ENCODE peak calls at places on chromosomes 16 and 17, in nine cellular contexts. One of them, this sample, is unnamed.

GRCh38 chr17:14396542-14396941 is 95.7 kb downstream of the HS3ST3B1 start:
- DNase-seq in pancreas: no peak
- DNase-seq in NB4: no peak
- DNase-seq in left lung: no peak
- DNase-seq in fibroblast of lung: peak; percentile 1
- DNase-seq in left ventricle myocardium inferior: no peak
- DNase-seq in mammary epithelial cell: no peak
- DNase-seq in AG10803: peak; percentile 37
- DNase-seq in uterus: no peak
- DNase-seq in this sample: no peak

GRCh38 chr16:67181346-67181745 is 2.4 kb downstream of the MATCAP1 start:
- DNase-seq in pancreas: no peak
- DNase-seq in NB4: no peak
- DNase-seq in mammary epithelial cell: peak; percentile 39
- DNase-seq in fibroblast of lung: peak; percentile 84
- DNase-seq in uterus: peak; percentile 75
- DNase-seq in left lung: peak; percentile 15
- DNase-seq in AG10803: peak; percentile 86
- DNase-seq in left ventricle myocardium inferior: no peak
- DNase-seq in this sample: no peak

GRCh38 chr17:72152392-72152727 is 31.5 kb downstream of the SOX9 start:
- DNase-seq in mammary epithelial cell: no peak
- DNase-seq in uterus: no peak
- DNase-seq in left ventricle myocardium inferior: no peak
- DNase-seq in fibroblast of lung: peak; percentile 56
- DNase-seq in left lung: no peak
- DNase-seq in pancreas: no peak
- DNase-seq in AG10803: peak; percentile 27
- DNase-seq in NB4: no peak
- DNase-seq in this sample: no peak

GRCh38 chr16:52404546-52404945 is 142.4 kb downstream of the TOX3 start:
- DNase-seq in pancreas: no peak
- DNase-seq in left ventricle myocardium inferior: no peak
- DNase-seq in uterus: no peak
- DNase-seq in AG10803: no peak
- DNase-seq in mammary epithelial cell: no peak
- DNase-seq in NB4: no peak
- DNase-seq in fibroblast of lung: no peak
- DNase-seq in left lung: no peak
- DNase-seq in this sample: no peak

GRCh38 chr16:81523387-81524115 is 78.9 kb downstream of the CMIP start:
- DNase-seq in pancreas: peak; percentile 61
- DNase-seq in AG10803: peak; percentile 81
- DNase-seq in mammary epithelial cell: peak; percentile 95
- DNase-seq in fibroblast of lung: peak; percentile 90
- DNase-seq in NB4: no peak
- DNase-seq in left lung: no peak
- DNase-seq in uterus: peak; percentile 49
- DNase-seq in left ventricle myocardium inferior: no peak
- DNase-seq in this sample: no peak

GRCh38 chr17:82419471-82419995 is 1.1 kb upstream of the OGFOD3 start:
- DNase-seq in left lung: no peak
- DNase-seq in pancreas: no peak
- DNase-seq in NB4: no peak
- DNase-seq in AG10803: no peak
- DNase-seq in uterus: no peak
- DNase-seq in left ventricle myocardium inferior: no peak
- DNase-seq in mammary epithelial cell: no peak
- DNase-seq in fibroblast of lung: no peak
- DNase-seq in this sample: no peak

GRCh38 chr17:67750067-67750466 is 32.3 kb downstream of the NOL11 start:
- DNase-seq in mammary epithelial cell: no peak
- DNase-seq in left lung: no peak
- DNase-seq in uterus: no peak
- DNase-seq in left ventricle myocardium inferior: no peak
- DNase-seq in fibroblast of lung: no peak
- DNase-seq in NB4: no peak
- DNase-seq in AG10803: no peak
- DNase-seq in pancreas: no peak
- DNase-seq in this sample: no peak

GRCh38 chr17:10046259-10046658 is 141.2 kb upstream of the RCVRN start:
- DNase-seq in NB4: no peak
- DNase-seq in fibroblast of lung: no peak
- DNase-seq in left ventricle myocardium inferior: no peak
- DNase-seq in mammary epithelial cell: no peak
- DNase-seq in AG10803: no peak
- DNase-seq in left lung: no peak
- DNase-seq in uterus: no peak
- DNase-seq in pancreas: no peak
- DNase-seq in this sample: no peak

DNA sequence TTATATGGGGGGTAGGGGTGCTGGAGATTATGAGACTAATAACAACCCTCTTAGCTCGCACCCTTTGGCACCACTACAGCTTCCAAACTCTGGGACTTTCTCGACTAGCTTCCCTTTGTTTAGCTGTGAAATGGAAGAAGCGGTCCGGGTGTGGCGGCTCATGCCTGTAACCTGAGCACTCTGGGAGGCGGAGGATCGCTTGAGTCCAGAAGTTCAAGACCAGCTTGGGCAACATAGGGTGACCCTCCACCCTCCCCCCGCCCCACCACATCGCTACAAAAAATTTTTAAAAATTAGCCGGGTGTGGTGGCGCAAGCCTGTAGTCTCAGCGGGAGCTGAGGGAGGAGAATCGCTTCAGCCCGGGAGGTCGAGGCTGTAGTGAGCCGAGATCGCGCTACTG is 807 bp upstream of the CDH3 start:
- DNase-seq in NB4: no peak
- DNase-seq in pancreas: no peak
- DNase-seq in left lung: no peak
- DNase-seq in left ventricle myocardium inferior: no peak
- DNase-seq in uterus: peak; percentile 34
- DNase-seq in fibroblast of lung: no peak
- DNase-seq in AG10803: no peak
- DNase-seq in mammary epithelial cell: peak; percentile 43
- DNase-seq in this sample: no peak
- H3K4me3 ChIP-seq in NB4: no peak overlapping the region
- H3K4me3 ChIP-seq in pancreas: no peak overlapping the region
- H3K4me3 ChIP-seq in left lung: no peak overlapping the region
- H3K4me3 ChIP-seq in left ventricle myocardium inferior: peak overlapping the region; percentile 19
- H3K4me3 ChIP-seq in uterus: peak overlapping the region; percentile 18
- H3K4me3 ChIP-seq in fibroblast of lung: no peak overlapping the region
- H3K4me3 ChIP-seq in AG10803: no peak overlapping the region
- H3K4me3 ChIP-seq in mammary epithelial cell: peak overlapping the region; percentile 89
- H3K4me3 ChIP-seq in this sample: no peak overlapping the region

DNA sequence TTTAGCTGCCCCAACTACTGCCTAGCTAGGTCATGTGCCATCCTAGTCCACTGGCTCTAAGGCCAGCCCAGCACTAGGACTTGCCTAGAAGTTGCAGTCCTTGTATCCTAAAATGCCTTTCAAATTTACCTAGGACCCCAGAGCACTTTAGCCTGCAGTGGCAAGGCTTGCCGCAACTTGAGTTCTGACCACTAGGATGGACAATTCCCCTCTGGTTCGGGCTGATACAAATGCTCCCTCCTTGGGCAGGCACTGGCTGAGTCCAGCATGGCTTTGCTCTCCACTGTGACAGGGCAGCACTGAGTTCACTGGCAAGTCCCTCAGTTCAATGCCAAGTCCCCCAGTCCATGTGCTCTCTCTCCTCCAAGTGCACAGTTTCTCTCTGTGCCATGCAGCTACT is 9.9 kb upstream of the TMEM219 start:
- DNase-seq in NB4: no peak
- DNase-seq in fibroblast of lung: no peak
- DNase-seq in left ventricle myocardium inferior: no peak
- DNase-seq in mammary epithelial cell: no peak
- DNase-seq in pancreas: no peak
- DNase-seq in uterus: no peak
- DNase-seq in left lung: no peak
- DNase-seq in AG10803: no peak
- DNase-seq in this sample: no peak
- TF ChIP-seq CTCF in NB4: no peak
- TF ChIP-seq CTCF in fibroblast of lung: no peak
- TF ChIP-seq CTCF in left ventricle myocardium inferior: no peak
- TF ChIP-seq CTCF in mammary epithelial cell: no peak
- TF ChIP-seq CTCF in pancreas: no peak
- TF ChIP-seq CTCF in uterus: no peak
- TF ChIP-seq CTCF in left lung: no peak
- TF ChIP-seq CTCF in AG10803: no peak
- TF ChIP-seq CTCF in this sample: no peak

DNA sequence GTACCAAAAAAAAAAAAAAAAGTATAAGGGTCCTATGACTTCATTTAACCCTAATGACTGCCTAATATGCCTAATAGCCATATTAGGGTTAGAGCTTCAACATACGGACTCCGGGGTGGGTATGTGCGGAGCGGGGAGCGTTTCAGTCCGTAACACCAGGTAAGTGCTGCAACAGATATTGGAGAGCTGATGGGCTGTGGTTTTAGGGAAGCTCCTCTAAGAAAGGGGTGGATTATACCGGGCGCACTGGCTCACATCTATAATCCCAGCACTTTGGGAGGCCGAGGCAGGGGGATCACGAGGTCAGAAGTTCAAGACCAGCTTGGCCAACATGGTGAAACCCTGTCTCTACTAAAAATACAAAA is 1.9 kb upstream of the ZC3H7A start:
- DNase-seq in left ventricle myocardium inferior: no peak
- DNase-seq in pancreas: no peak
- DNase-seq in NB4: no peak
- DNase-seq in AG10803: no peak
- DNase-seq in left lung: no peak
- DNase-seq in mammary epithelial cell: no peak
- DNase-seq in uterus: no peak
- DNase-seq in fibroblast of lung: no peak
- DNase-seq in this sample: no peak
- H3K4me3 ChIP-seq in left ventricle myocardium inferior: peak overlapping the region; percentile 99
- H3K4me3 ChIP-seq in pancreas: no peak overlapping the region
- H3K4me3 ChIP-seq in NB4: peak overlapping the region; percentile 82
- H3K4me3 ChIP-seq in AG10803: no peak overlapping the region
- H3K4me3 ChIP-seq in left lung: peak overlapping the region; percentile 70
- H3K4me3 ChIP-seq in mammary epithelial cell: no peak overlapping the region
- H3K4me3 ChIP-seq in uterus: no peak overlapping the region
- H3K4me3 ChIP-seq in fibroblast of lung: no peak overlapping the region
- H3K4me3 ChIP-seq in this sample: peak overlapping the region; percentile 66

GRCh38 chr17:73317554-73318426 is 6.0 kb upstream of the CDC42EP4 start:
- DNase-seq in uterus: no peak
- DNase-seq in mammary epithelial cell: no peak
- DNase-seq in AG10803: no peak
- DNase-seq in left lung: no peak
- DNase-seq in NB4: no peak
- DNase-seq in pancreas: no peak
- DNase-seq in fibroblast of lung: no peak
- DNase-seq in left ventricle myocardium inferior: no peak
- DNase-seq in this sample: no peak
- TF ChIP-seq CTCF in uterus: no peak
- TF ChIP-seq CTCF in mammary epithelial cell: no peak
- TF ChIP-seq CTCF in AG10803: no peak
- TF ChIP-seq CTCF in left lung: no peak
- TF ChIP-seq CTCF in NB4: no peak
- TF ChIP-seq CTCF in pancreas: no peak
- TF ChIP-seq CTCF in fibroblast of lung: no peak
- TF ChIP-seq CTCF in left ventricle myocardium inferior: no peak
- TF ChIP-seq CTCF in this sample: no peak

DNA sequence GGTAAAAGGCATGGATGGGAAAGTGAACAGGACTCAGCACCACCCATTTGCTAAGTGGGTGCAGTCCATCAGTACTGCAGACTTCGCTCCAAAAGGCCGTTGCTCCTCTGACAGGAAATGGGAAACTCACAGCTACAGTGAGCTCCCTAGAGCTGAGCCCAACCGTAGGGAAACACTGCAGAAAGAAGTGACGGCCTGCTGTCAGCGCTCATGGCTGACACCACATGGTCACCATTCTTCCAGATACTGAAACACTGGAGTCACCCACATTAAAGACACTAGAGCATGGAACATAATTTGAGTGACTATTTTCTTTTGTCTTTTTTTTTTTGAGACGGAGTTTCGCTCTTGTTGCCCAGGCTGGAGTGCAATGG is 31.9 kb downstream of the UBE2O start:
- DNase-seq in uterus: no peak
- DNase-seq in fibroblast of lung: peak; percentile 22
- DNase-seq in left lung: no peak
- DNase-seq in mammary epithelial cell: no peak
- DNase-seq in AG10803: peak; percentile 45
- DNase-seq in NB4: no peak
- DNase-seq in pancreas: no peak
- DNase-seq in left ventricle myocardium inferior: no peak
- DNase-seq in this sample: no peak
- H3K4me3 ChIP-seq in uterus: no peak overlapping the region
- H3K4me3 ChIP-seq in fibroblast of lung: no peak overlapping the region
- H3K4me3 ChIP-seq in left lung: no peak overlapping the region
- H3K4me3 ChIP-seq in mammary epithelial cell: no peak overlapping the region
- H3K4me3 ChIP-seq in AG10803: no peak overlapping the region
- H3K4me3 ChIP-seq in NB4: no peak overlapping the region
- H3K4me3 ChIP-seq in pancreas: no peak overlapping the region
- H3K4me3 ChIP-seq in left ventricle myocardium inferior: no peak overlapping the region
- H3K4me3 ChIP-seq in this sample: no peak overlapping the region

GRCh38 chr17:6713130-6713917 is at the start of gene SLC13A5:
- DNase-seq in left lung: no peak
- DNase-seq in pancreas: no peak
- DNase-seq in left ventricle myocardium inferior: no peak
- DNase-seq in AG10803: no peak
- DNase-seq in NB4: peak; percentile 47
- DNase-seq in fibroblast of lung: peak; percentile 20
- DNase-seq in mammary epithelial cell: peak; percentile 11
- DNase-seq in uterus: no peak
- DNase-seq in this sample: no peak
- TF ChIP-seq CTCF in left lung: no peak
- TF ChIP-seq CTCF in pancreas: no peak
- TF ChIP-seq CTCF in left ventricle myocardium inferior: peak; percentile 39
- TF ChIP-seq CTCF in AG10803: peak; percentile 11
- TF ChIP-seq CTCF in NB4: no peak
- TF ChIP-seq CTCF in fibroblast of lung: peak; percentile 25
- TF ChIP-seq CTCF in mammary epithelial cell: no peak
- TF ChIP-seq CTCF in uterus: peak; percentile 29
- TF ChIP-seq CTCF in this sample: peak; percentile 10

GRCh38 chr16:73056911-73057310 is 9.0 kb upstream of the ZFHX3 start:
- DNase-seq in left lung: no peak
- DNase-seq in pancreas: no peak
- DNase-seq in NB4: no peak
- DNase-seq in uterus: no peak
- DNase-seq in AG10803: no peak
- DNase-seq in mammary epithelial cell: no peak
- DNase-seq in fibroblast of lung: no peak
- DNase-seq in left ventricle myocardium inferior: no peak
- DNase-seq in this sample: no peak
- H3K4me3 ChIP-seq in left lung: peak overlapping the region; percentile 45
- H3K4me3 ChIP-seq in pancreas: peak overlapping the region; percentile 57
- H3K4me3 ChIP-seq in NB4: no peak overlapping the region
- H3K4me3 ChIP-seq in uterus: peak overlapping the region; percentile 70
- H3K4me3 ChIP-seq in AG10803: peak overlapping the region; percentile 65
- H3K4me3 ChIP-seq in mammary epithelial cell: peak overlapping the region; percentile 63
- H3K4me3 ChIP-seq in fibroblast of lung: peak overlapping the region; percentile 26
- H3K4me3 ChIP-seq in left ventricle myocardium inferior: peak overlapping the region; percentile 89
- H3K4me3 ChIP-seq in this sample: no peak overlapping the region

GRCh38 chr16:29315916-29316517 is 90.5 kb downstream of the NPIPB11 start:
- DNase-seq in NB4: no peak
- DNase-seq in fibroblast of lung: no peak
- DNase-seq in pancreas: no peak
- DNase-seq in uterus: no peak
- DNase-seq in left lung: peak; percentile 37
- DNase-seq in AG10803: no peak
- DNase-seq in left ventricle myocardium inferior: no peak
- DNase-seq in mammary epithelial cell: no peak
- DNase-seq in this sample: no peak
- TF ChIP-seq CTCF in NB4: no peak
- TF ChIP-seq CTCF in fibroblast of lung: no peak
- TF ChIP-seq CTCF in pancreas: no peak
- TF ChIP-seq CTCF in uterus: peak; percentile 7
- TF ChIP-seq CTCF in left lung: no peak
- TF ChIP-seq CTCF in AG10803: no peak
- TF ChIP-seq CTCF in left ventricle myocardium inferior: peak; percentile 40
- TF ChIP-seq CTCF in mammary epithelial cell: no peak
- TF ChIP-seq CTCF in this sample: no peak